ENCODE peak calls at places on chromosomes 5 and 9, in four cellular contexts. F is T-helper 9 cell, R is AG04450, S is ovary. X is an unnamed sample.

GRCh38 chr5:31485376-31486207 is 46.3 kb downstream of the DROSHA start:
- DNase-seq in F (no peak), S (no peak), R (no peak), X (no peak)

GRCh38 chr5:12623408-12623807 is 719.2 kb upstream of the CTNND2 start:
- DNase-seq in R (no peak), S (no peak), F (no peak), X (no peak)

GRCh38 chr9:130860458-130861316 is 25.6 kb downstream of the ABL1 start:
- DNase-seq in F (no peak), S (peak; percentile 82), R (peak; percentile 83), X (no peak)

GRCh38 chr5:155211764-155212163 is 198.2 kb downstream of the KIF4B start:
- DNase-seq in F (no peak), S (no peak), R (no peak), X (no peak)

GRCh38 chr9:18297532-18297872 is 176.5 kb upstream of the ADAMTSL1 start:
- DNase-seq in F (no peak), R (no peak), S (no peak), X (no peak)

GRCh38 chr5:154519375-154519774 is 41.3 kb upstream of the HAND1 start:
- DNase-seq in S (no peak), F (no peak), R (no peak), X (no peak)

GRCh38 chr5:31086839-31087415 is 106.6 kb upstream of the CDH6 start:
- DNase-seq in R (no peak), F (no peak), S (no peak), X (no peak)

GRCh38 chr9:87836951-87837715 is 45.5 kb upstream of the SPATA31E1 start:
- DNase-seq in F (no peak), R (no peak), S (no peak), X (no peak)

GRCh38 chr5:15285901-15286583 is 213.9 kb upstream of the FBXL7 start:
- DNase-seq in S (peak; percentile 8), F (no peak), R (peak; percentile 26), X (no peak)

GRCh38 chr9:89592963-89593775 is 11.6 kb upstream of the GADD45G start:
- DNase-seq in R (no peak), S (no peak), F (no peak), X (no peak)

GRCh38 chr5:149924481-149924880 is 20.1 kb downstream of the PDE6A start:
- DNase-seq in S (no peak), F (no peak), R (peak; percentile 68), X (no peak)

GRCh38 chr9:127121628-127122175 is 733 bp downstream of the ANGPTL2 start:
- DNase-seq in S (peak; percentile 36), R (no peak), F (no peak), X (no peak)

GRCh38 chr9:75775966-75776691 is 114.3 kb upstream of the PCSK5 start:
- DNase-seq in F (no peak), R (no peak), S (no peak), X (no peak)

GRCh38 chr5:111254613-111255012 is 30.4 kb downstream of the CAMK4 start:
- DNase-seq in S (no peak), R (no peak), F (peak; percentile 39), X (peak; percentile 51)

GRCh38 chr5:131821221-131821620 is 24.4 kb upstream of the FNIP1 start:
- DNase-seq in R (no peak), F (no peak), S (no peak), X (no peak)

GRCh38 chr5:139222346-139222745 is 24.2 kb upstream of the SIL1 start:
- DNase-seq in F (no peak), S (no peak), R (no peak), X (no peak)

GRCh38 chr9:123637940-123638634 is 282.1 kb downstream of the CRB2 start:
- DNase-seq in S (no peak), F (no peak), R (no peak), X (no peak)

GRCh38 chr5:137401946-137402345 is 97.2 kb downstream of the SPOCK1 start:
- DNase-seq in R (no peak), S (no peak), F (no peak), X (no peak)

GRCh38 chr5:176535655-176536131 is 1.5 kb downstream of the RNF44 start:
- DNase-seq in F (no peak), R (no peak), S (no peak), X (no peak)

GRCh38 chr5:116614603-116614920 is 39.9 kb upstream of the SEMA6A start:
- DNase-seq in S (no peak), F (no peak), R (no peak), X (no peak)

GRCh38 chr9:85212887-85213286 is 528.9 kb downstream of the AGTPBP1 start:
- DNase-seq in F (no peak), S (no peak), R (no peak), X (no peak)

GRCh38 chr9:124914753-124915405 is 26.0 kb downstream of the GOLGA1 start:
- DNase-seq in S (no peak), R (no peak), F (no peak), X (no peak)

GRCh38 chr5:149800563-149801103 is 70.5 kb downstream of the PPARGC1B start:
- DNase-seq in F (no peak), S (no peak), R (no peak), X (no peak)

GRCh38 chr9:98783518-98784226 is 12.7 kb downstream of the ANKS6 start:
- DNase-seq in R (no peak), F (no peak), S (no peak), X (no peak)

GRCh38 chr5:174063092-174063756 is 17.7 kb downstream of the NSG2 start:
- DNase-seq in S (no peak), F (no peak), R (no peak), X (no peak)

GRCh38 chr9:111992523-111992922 is 95.9 kb downstream of the UGCG start:
- DNase-seq in S (no peak), F (no peak), R (no peak), X (no peak)

GRCh38 chr5:125786021-125786420 is 637.2 kb upstream of the GRAMD2B start:
- DNase-seq in F (no peak), R (no peak), S (no peak), X (no peak)

GRCh38 chr5:173662896-173663809 is 46.7 kb upstream of the BOD1 start:
- DNase-seq in F (no peak), R (no peak), S (no peak), X (no peak)

GRCh38 chr5:96487859-96488258 is 54.8 kb upstream of the PCSK1 start:
- DNase-seq in F (no peak), S (no peak), R (no peak), X (no peak)

GRCh38 chr9:8809747-8810146 is 1010.2 kb upstream of the DMAC1 start:
- DNase-seq in S (no peak), F (no peak), R (no peak), X (no peak)

GRCh38 chr9:95091574-95091970 is 225.9 kb downstream of the FANCC start:
- DNase-seq in S (no peak), F (no peak), R (no peak), X (no peak)

GRCh38 chr5:73693573-73694061 is 67.6 kb downstream of the ARHGEF28 start:
- DNase-seq in R (peak; percentile 18), S (peak; percentile 82), F (no peak), X (no peak)

GRCh38 chr5:142697356-142697807 is 11.5 kb upstream of the FGF1 start:
- DNase-seq in R (no peak), F (no peak), S (no peak), X (no peak)

GRCh38 chr5:9716838-9717281 is 86.7 kb upstream of the TAS2R1 start:
- DNase-seq in R (peak; percentile 77), S (no peak), F (no peak), X (no peak)

GRCh38 chr5:134103998-134104612 is 10.4 kb upstream of the TCF7 start:
- DNase-seq in R (no peak), F (no peak), S (no peak), X (no peak)

GRCh38 chr5:96661101-96661840 is 905 bp upstream of the CAST start:
- DNase-seq in F (peak; percentile 17), S (peak; percentile 12), R (no peak), X (no peak)